ENCODE peak calls at places on chromosomes 6 and 20, in seven cellular contexts. X, W, A, K, S, E and Y are unnamed samples.

GRCh38 chr20:19932170-19932667 is 84.9 kb upstream of the NAA20 start:
- DNase-seq in X (no peak), W (no peak), K (no peak), A (no peak), S (no peak), E (peak; percentile 98), Y (no peak)

GRCh38 chr6:113293106-113293505 is 564.0 kb upstream of the MARCKS start:
- DNase-seq in A (no peak), K (peak; percentile 31), X (no peak), S (no peak), E (no peak), W (no peak), Y (no peak)

GRCh38 chr6:122998403-122998965 is 2.4 kb downstream of the CLVS2 start:
- DNase-seq in X (no peak), K (no peak), W (no peak), S (no peak), A (no peak), E (no peak), Y (no peak)

GRCh38 chr6:73732845-73733675 is 37.1 kb downstream of the CD109 start:
- DNase-seq in E (peak; percentile 78), A (peak; percentile 68), K (peak; percentile 31), X (peak; percentile 66), S (peak; percentile 49), W (peak; percentile 74), Y (peak; percentile 74)

GRCh38 chr6:87705070-87705691 is 3.1 kb upstream of the AKIRIN2 start:
- DNase-seq in A (no peak), K (peak; percentile 83), W (peak; percentile 42), X (peak; percentile 81), E (no peak), S (no peak), Y (no peak)

GRCh38 chr6:97586344-97586743 is 303.3 kb upstream of the MMS22L start:
- DNase-seq in E (no peak), A (no peak), X (peak; percentile 4), K (no peak), S (no peak), W (peak; percentile 35), Y (no peak)

GRCh38 chr20:32482251-32483220 is 102.6 kb downstream of the NOL4L start:
- DNase-seq in X (no peak), A (no peak), K (no peak), W (peak; percentile 77), S (no peak), E (peak; percentile 35), Y (peak; percentile 62)

GRCh38 chr6:34352305-34352937 is 40.0 kb downstream of the NUDT3 start:
- DNase-seq in W (no peak), A (no peak), X (no peak), S (no peak), K (no peak), E (no peak), Y (no peak)

GRCh38 chr6:118706702-118707101 is 55.3 kb upstream of the CEP85L start:
- DNase-seq in E (no peak), A (no peak), K (no peak), S (no peak), W (no peak), X (no peak), Y (no peak)

GRCh38 chr6:154123131-154123530 is 84.1 kb downstream of the OPRM1 start:
- DNase-seq in E (no peak), W (no peak), K (no peak), X (no peak), A (no peak), S (no peak), Y (no peak)

GRCh38 chr20:8404912-8405635 is 273.0 kb downstream of the PLCB1 start:
- DNase-seq in K (peak; percentile 54), S (no peak), X (no peak), A (no peak), W (no peak), E (no peak), Y (no peak)

GRCh38 chr20:1327827-1328679 is 886 bp downstream of the SDCBP2 start:
- DNase-seq in S (no peak), W (no peak), A (no peak), K (no peak), X (no peak), E (no peak), Y (no peak)

GRCh38 chr20:41142241-41142640 is 4.9 kb downstream of the PLCG1 start:
- DNase-seq in E (no peak), X (no peak), S (no peak), A (no peak), W (no peak), K (no peak), Y (no peak)

GRCh38 chr20:43323592-43323991 is 133.9 kb upstream of the PTPRT start:
- DNase-seq in W (no peak), A (no peak), K (no peak), E (no peak), X (no peak), S (no peak), Y (peak; percentile 31)

GRCh38 chr20:23126281-23127061 is 40.3 kb upstream of the CD93 start:
- DNase-seq in X (no peak), A (no peak), W (peak; percentile 95), E (no peak), S (no peak), K (no peak), Y (no peak)

GRCh38 chr20:44848254-44849015 is 37.1 kb upstream of the YWHAB start:
- DNase-seq in E (no peak), S (no peak), A (no peak), W (no peak), K (no peak), X (no peak), Y (no peak)

GRCh38 chr6:11806561-11807317 is 28.1 kb upstream of the ADTRP start:
- DNase-seq in X (no peak), W (no peak), S (no peak), K (no peak), A (no peak), E (no peak), Y (no peak)

GRCh38 chr6:50264995-50265571 is 215.4 kb upstream of the DEFB112 start:
- DNase-seq in A (no peak), S (no peak), X (no peak), K (no peak), E (no peak), W (peak; percentile 11), Y (peak; percentile 23)
- TF ChIP-seq MAX in A (no peak), S (no peak), X (no peak), K (no peak), E (no peak), W (no peak), Y (no peak)

GRCh38 chr20:63652192-63652980 is 838 bp downstream of the STMN3 start:
- DNase-seq in S (no peak), X (no peak), K (no peak), E (no peak), W (peak; percentile 57), A (peak; percentile 64), Y (peak; percentile 58)
- TF ChIP-seq MAX in S (no peak), X (no peak), K (no peak), E (no peak), W (no peak), A (peak; percentile 71), Y (peak; percentile 48)

GRCh38 chr6:4693566-4693965 is 82.6 kb upstream of the CDYL start:
- DNase-seq in A (no peak), S (no peak), X (no peak), W (peak; percentile 34), E (no peak), K (no peak), Y (no peak)
- TF ChIP-seq MAX in A (no peak), S (no peak), X (no peak), W (no peak), E (no peak), K (no peak), Y (no peak)

GRCh38 chr20:35344354-35344837 is 52.2 kb upstream of the FAM83C start:
- DNase-seq in W (peak; percentile 71), E (peak; percentile 88), K (no peak), X (peak; percentile 63), A (peak; percentile 44), S (no peak), Y (no peak)

GRCh38 chr20:35339007-35339406 is 46.8 kb upstream of the FAM83C start:
- DNase-seq in E (no peak), W (no peak), S (no peak), A (no peak), X (no peak), K (no peak), Y (no peak)

GRCh38 chr20:35341366-35342028 is 49.3 kb upstream of the FAM83C start:
- DNase-seq in X (no peak), S (no peak), E (no peak), W (no peak), A (no peak), K (no peak), Y (no peak)

GRCh38 chr20:35342154-35342769 is 50.0 kb upstream of the FAM83C start:
- DNase-seq in S (no peak), W (peak; percentile 19), A (no peak), K (no peak), E (peak; percentile 30), X (no peak), Y (peak; percentile 18)

GRCh38 chr20:35340436-35340835 is 48.2 kb upstream of the FAM83C start:
- DNase-seq in A (no peak), W (no peak), X (no peak), K (no peak), E (no peak), S (no peak), Y (no peak)
- TF ChIP-seq MAX in A (no peak), W (no peak), X (no peak), K (no peak), E (no peak), S (no peak), Y (no peak)

DNA sequence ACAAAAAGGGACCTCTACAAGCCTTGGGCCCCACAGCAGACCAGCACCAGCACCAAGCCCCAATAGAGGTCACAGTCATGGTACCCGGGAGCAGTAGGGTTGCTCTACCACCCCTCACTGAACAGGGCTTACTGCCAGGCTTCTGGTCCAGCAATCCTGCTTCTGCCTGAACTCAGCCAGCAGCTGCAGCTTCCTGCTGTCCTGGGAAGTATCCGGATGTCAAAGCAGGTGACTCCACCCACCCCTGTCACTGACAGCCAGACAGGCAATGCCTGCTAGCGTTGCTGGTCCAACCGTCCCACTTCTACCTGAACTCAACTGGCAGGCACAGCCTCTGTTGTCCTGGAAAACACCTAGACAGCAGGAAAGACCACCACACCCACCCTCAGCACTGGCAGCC is 47.0 kb upstream of the PCSK2 start:
- DNase-seq in S (no peak), K (no peak), A (no peak), E (no peak), W (no peak), X (no peak), Y (no peak)
- TF ChIP-seq MAX in S (no peak), K (no peak), A (no peak), E (no peak), W (no peak), X (no peak), Y (no peak)

GRCh38 chr6:132084811-132085509 is 133.8 kb upstream of the CCN2 start:
- DNase-seq in S (no peak), A (no peak), W (no peak), K (peak; percentile 15), E (peak; percentile 95), X (peak; percentile 45), Y (no peak)
- TF ChIP-seq MAX in S (no peak), A (no peak), W (no peak), K (no peak), E (no peak), X (no peak), Y (no peak)